ENCODE peak calls at places on chromosomes 1 and 21, in ten cellular contexts. E, D, U, Z, S, Y, F, X, J and R are unnamed samples. For H3K4me1, the result is how much of the 10 kb centered on the place peaks cover.

GRCh38 chr1:40357625-40358024 is 15.9 kb upstream of the SMAP2 start:
- DNase-seq in J (no peak), Z (no peak), E (no peak), U (no peak), S (no peak), X (no peak), D (no peak), Y (no peak), F (no peak), R (no peak)

GRCh38 chr21:37546949-37547614 is 180.5 kb downstream of the DYRK1A start:
- DNase-seq in Y (peak), Z (no peak), D (no peak), U (no peak), J (peak), E (no peak), F (no peak), X (no peak), S (peak), R (peak)

GRCh38 chr1:209187589-209187988 is 395.9 kb upstream of the CAMK1G start:
- DNase-seq in X (no peak), S (no peak), U (no peak), J (no peak), D (no peak), Z (no peak), Y (no peak), E (no peak), F (no peak), R (no peak)

GRCh38 chr1:86915737-86916235 is 1.4 kb downstream of the HS2ST1 start:
- DNase-seq in X (no peak), Y (no peak), E (no peak), U (no peak), D (peak), S (no peak), Z (no peak), F (no peak), J (no peak), R (no peak)

GRCh38 chr1:233304489-233305102 is 9.1 kb upstream of the PCNX2 start:
- DNase-seq in X (peak), F (no peak), J (no peak), Y (no peak), D (peak), Z (peak), U (no peak), S (peak), E (peak), R (peak)

GRCh38 chr1:145871994-145872411 is 13.1 kb upstream of the PIAS3 start:
- DNase-seq in U (no peak), F (no peak), J (no peak), S (peak), Y (no peak), E (peak), Z (peak), D (no peak), X (peak), R (no peak)

GRCh38 chr1:225851810-225852209 is 30.4 kb downstream of the TMEM63A start:
- DNase-seq in S (no peak), D (no peak), Y (no peak), U (no peak), Z (no peak), X (no peak), J (no peak), F (no peak), E (no peak), R (no peak)

GRCh38 chr1:71101839-71102376 is 21.1 kb upstream of the ZRANB2 start:
- DNase-seq in U (no peak), X (no peak), J (no peak), Y (no peak), Z (peak), E (no peak), D (no peak), S (no peak), F (peak), R (no peak)

GRCh38 chr1:241706257-241706656 is 54.2 kb downstream of the WDR64 start:
- DNase-seq in J (no peak), E (no peak), S (no peak), D (peak), F (no peak), X (no peak), Z (no peak), U (no peak), Y (no peak), R (no peak)

GRCh38 chr1:200837931-200838571 is 34.7 kb upstream of the GPR25 start:
- DNase-seq in X (peak), S (peak), E (no peak), F (no peak), Z (no peak), D (no peak), Y (no peak), U (no peak), J (no peak), R (no peak)

GRCh38 chr1:86756062-86756406 is 51.7 kb downstream of the SH3GLB1 start:
- DNase-seq in S (no peak), D (no peak), Z (no peak), E (no peak), F (no peak), X (no peak), U (no peak), J (no peak), Y (no peak), R (no peak)

GRCh38 chr21:36908260-36908908 is 58.1 kb downstream of the HLCS start:
- DNase-seq in S (no peak), J (no peak), Z (no peak), Y (no peak), X (peak), E (no peak), F (no peak), D (no peak), U (no peak), R (no peak)

GRCh38 chr1:58251415-58252073 is 295.0 kb downstream of the OMA1 start:
- DNase-seq in F (no peak), S (peak), Z (peak), Y (no peak), J (no peak), D (peak), X (no peak), E (no peak), U (no peak), R (no peak)

GRCh38 chr1:10899490-10900264 is 103.2 kb upstream of the CASZ1 start:
- DNase-seq in J (no peak), X (no peak), U (no peak), Y (peak), E (no peak), S (no peak), Z (no peak), D (peak), F (no peak), R (no peak)

GRCh38 chr1:10898921-10899320 is 102.5 kb upstream of the CASZ1 start:
- DNase-seq in Z (no peak), U (no peak), D (no peak), F (no peak), X (no peak), E (no peak), Y (no peak), J (no peak), S (no peak), R (no peak)

GRCh38 chr1:10900691-10901090 is 104.2 kb upstream of the CASZ1 start:
- DNase-seq in D (peak), S (no peak), F (no peak), Z (peak), Y (peak), E (no peak), X (no peak), U (peak), J (no peak), R (no peak)

GRCh38 chr1:10901091-10901893 is 104.8 kb upstream of the CASZ1 start:
- DNase-seq in E (no peak), Y (peak), X (no peak), D (peak), F (no peak), J (no peak), Z (no peak), U (peak), S (no peak), R (no peak)

DNA sequence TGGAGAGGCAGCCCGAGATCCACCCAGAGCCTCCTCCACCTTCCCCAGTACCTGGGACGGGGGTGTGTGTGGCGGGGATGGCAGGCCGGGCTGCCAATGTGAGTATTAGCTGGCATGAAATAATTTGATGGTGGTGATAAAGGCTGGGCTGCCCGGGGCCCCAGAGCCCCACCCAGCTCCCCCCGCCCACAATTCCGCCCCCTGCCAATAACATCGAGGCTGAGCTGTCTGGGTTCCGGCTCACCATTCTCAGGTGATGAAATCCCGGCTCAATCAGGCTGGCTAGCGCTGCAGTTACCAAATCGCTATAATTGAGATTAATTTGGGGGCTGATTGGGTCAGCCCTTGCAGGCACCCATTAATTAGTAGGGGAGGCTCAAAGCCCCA is 103.8 kb upstream of the CASZ1 start:
- DNase-seq in Y (no peak), J (no peak), U (no peak), E (no peak), S (no peak), F (no peak), Z (no peak), X (no peak), D (no peak), R (no peak)
- H3K4me1 ChIP-seq in Y (under half), J (under half), U (under half), E (under half), S (under half), F (under half), Z (under half), X (under half), D (under half), R (under half)

GRCh38 chr1:111756124-111756513 is 418 bp downstream of the DDX20 start:
- DNase-seq in S (no peak), U (no peak), X (no peak), D (no peak), Z (no peak), F (no peak), E (no peak), Y (no peak), J (no peak), R (no peak)
- H3K4me3 ChIP-seq in S (peak), U (peak), X (peak), D (peak), Z (peak), F (peak), E (peak), Y (peak), J (peak), R (peak)

GRCh38 chr1:36346741-36347370 is 23.4 kb upstream of the EVA1B start:
- DNase-seq in Y (no peak), E (no peak), F (no peak), X (no peak), U (no peak), J (no peak), Z (no peak), S (no peak), D (no peak), R (no peak)
- H3K4me1 ChIP-seq in Y (under half), E (under half), F (under half), X (under half), U (under half), J (under half), Z (under half), S (half or more), D (under half), R (under half)

DNA sequence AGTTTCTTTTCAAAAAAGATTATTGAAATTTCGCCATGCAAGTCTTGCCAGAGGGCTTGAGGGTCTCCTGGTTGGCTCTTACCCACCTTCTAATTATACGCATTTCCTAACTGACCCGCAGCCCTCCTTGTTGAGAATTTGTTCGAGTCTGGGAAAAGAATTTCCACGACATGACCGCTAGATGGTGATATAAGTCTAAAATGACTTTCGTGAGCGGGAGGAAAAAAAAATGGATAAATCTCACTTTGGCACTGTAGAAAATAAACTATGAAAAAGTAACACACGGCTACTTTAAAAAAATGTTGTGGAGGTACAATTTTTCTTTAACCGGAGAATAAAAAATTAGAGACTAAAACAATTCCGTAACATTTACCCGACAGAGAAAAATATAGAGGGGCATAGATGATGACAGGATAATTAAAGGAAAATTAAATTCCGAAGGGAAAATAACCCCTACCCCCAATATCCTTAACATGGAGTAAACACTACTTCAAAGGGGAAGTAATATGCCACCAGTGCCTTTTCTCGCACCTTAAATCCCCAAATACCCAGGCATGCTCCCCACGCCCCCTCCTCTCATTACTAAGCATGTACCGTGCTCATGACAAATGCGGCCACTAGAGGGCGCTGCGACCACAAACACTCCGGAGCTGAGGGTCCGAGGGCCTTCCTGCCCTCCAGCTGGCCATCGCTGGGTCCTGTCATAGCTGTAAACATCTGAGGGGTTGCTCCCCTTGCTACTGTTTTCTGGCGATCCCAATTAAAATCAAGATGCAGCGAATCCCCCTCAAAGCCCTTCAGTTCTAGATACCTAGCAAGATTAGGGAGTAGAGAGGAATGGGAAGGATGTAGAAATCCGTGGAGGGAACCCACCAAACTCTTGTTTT is 266.9 kb downstream of the ASTN1 start:
- DNase-seq in X (peak), F (peak), E (no peak), Z (peak), D (peak), J (no peak), U (peak), S (peak), Y (peak), R (peak)
- H3K4me3 ChIP-seq in X (no peak), F (no peak), E (no peak), Z (peak), D (no peak), J (no peak), U (no peak), S (peak), Y (no peak), R (no peak)